ENCODE peak calls at places on chromosomes 16 and 17, in nine cellular contexts. B is left lung; H is natural killer cell treated with Interleukin-12 subunit alpha and Interleukin-12 subunit beta and Interleukin-15 and Interleukin-18, amount 100 ng/mL, for 72 hours; A is cardiac fibroblast; R is cardiac muscle cell; S is iris pigment epithelial cell; K is colonic mucosa; X is ecto neural progenitor cell; I is CD8-positive, alpha-beta memory T cell. N is an unnamed sample.

GRCh38 chr16:537415-538335 is 10.2 kb downstream of the CAPN15 start:
- DNase-seq in B (no peak), H (no peak), A (no peak), R (no peak), S (no peak), K (no peak), X (no peak), I (no peak), N (no peak)

GRCh38 chr16:66402166-66402565 is 24.9 kb upstream of the BEAN1 start:
- DNase-seq in B (no peak), H (no peak), A (no peak), R (no peak), S (no peak), K (no peak), X (no peak), I (no peak), N (no peak)

GRCh38 chr17:69864531-69864930 is 210.5 kb upstream of the KCNJ16 start:
- DNase-seq in B (no peak), H (no peak), A (no peak), R (no peak), S (no peak), K (no peak), X (no peak), I (no peak), N (no peak)

GRCh38 chr17:76458580-76459490 is 5.9 kb upstream of the UBE2O start:
- DNase-seq in B (no peak), H (no peak), A (peak; percentile 74), R (peak; percentile 69), S (peak; percentile 70), K (peak; percentile 56), X (peak; percentile 87), I (no peak), N (peak; percentile 46)

GRCh38 chr16:59597269-59597668 is 863.2 kb upstream of the GOT2 start:
- DNase-seq in B (no peak), H (no peak), A (no peak), R (peak; percentile 5), S (peak; percentile 31), K (no peak), X (no peak), I (no peak), N (no peak)

GRCh38 chr16:49350265-49351103 is 23.1 kb upstream of the C16orf78 start:
- DNase-seq in B (no peak), H (no peak), A (peak; percentile 54), R (peak; percentile 56), S (peak; percentile 41), K (peak; percentile 75), X (peak; percentile 81), I (no peak), N (no peak)

GRCh38 chr16:56732832-56733231 is 2.9 kb downstream of the NUP93 start:
- DNase-seq in B (no peak), H (peak; percentile 68), A (no peak), R (no peak), S (no peak), K (no peak), X (no peak), I (no peak), N (no peak)

GRCh38 chr16:3920206-3920605 is 39.7 kb upstream of the CREBBP start:
- DNase-seq in B (no peak), H (no peak), A (no peak), R (no peak), S (no peak), K (no peak), X (no peak), I (no peak), N (no peak)

GRCh38 chr17:6551909-6552768 is 4.2 kb downstream of the PITPNM3 start:
- DNase-seq in B (peak; percentile 83), H (no peak), A (peak; percentile 30), R (no peak), S (no peak), K (peak; percentile 90), X (no peak), I (no peak), N (no peak)

GRCh38 chr16:69482410-69482951 is 58.1 kb downstream of the CYB5B start:
- DNase-seq in B (no peak), H (no peak), A (peak; percentile 97), R (peak; percentile 93), S (peak; percentile 13), K (peak; percentile 28), X (no peak), I (no peak), N (no peak)

GRCh38 chr16:15879255-15879804 is 9.1 kb downstream of the CEP20 start:
- DNase-seq in B (no peak), H (no peak), A (peak; percentile 84), R (peak; percentile 82), S (peak; percentile 97), K (no peak), X (no peak), I (no peak), N (no peak)

GRCh38 chr17:63646492-63646815 is 24.2 kb downstream of the MAP3K3 start:
- DNase-seq in B (no peak), H (no peak), A (no peak), R (no peak), S (no peak), K (no peak), X (no peak), I (no peak), N (peak; percentile 60)

GRCh38 chr16:10770907-10771306 is 27.3 kb downstream of the NUBP1 start:
- DNase-seq in B (no peak), H (no peak), A (peak; percentile 36), R (peak; percentile 42), S (peak; percentile 43), K (no peak), X (no peak), I (no peak), N (no peak)

GRCh38 chr16:29893553-29893952 is 5.8 kb downstream of the SEZ6L2 start:
- DNase-seq in B (no peak), H (no peak), A (no peak), R (no peak), S (no peak), K (no peak), X (no peak), I (no peak), N (no peak)

GRCh38 chr16:59179446-59180082 is 445.4 kb upstream of the GOT2 start:
- DNase-seq in B (no peak), H (no peak), A (no peak), R (no peak), S (peak; percentile 2), K (no peak), X (no peak), I (no peak), N (no peak)

GRCh38 chr16:7513429-7513828 is 180.8 kb downstream of the RBFOX1 start:
- DNase-seq in B (no peak), H (no peak), A (no peak), R (no peak), S (no peak), K (no peak), X (no peak), I (no peak), N (no peak)

GRCh38 chr17:69900101-69900500 is 174.9 kb upstream of the KCNJ16 start:
- DNase-seq in B (no peak), H (no peak), A (no peak), R (no peak), S (no peak), K (no peak), X (no peak), I (no peak), N (no peak)

GRCh38 chr16:89319883-89320716 is 102.6 kb downstream of the ZNF778 start:
- DNase-seq in B (peak; percentile 75), H (peak; percentile 75), A (peak; percentile 73), R (peak; percentile 71), S (peak; percentile 85), K (no peak), X (peak; percentile 59), I (no peak), N (no peak)

GRCh38 chr16:391885-392335 is 5.1 kb upstream of the NME4 start:
- DNase-seq in B (peak; percentile 84), H (peak; percentile 93), A (peak; percentile 71), R (peak; percentile 75), S (peak; percentile 80), K (peak; percentile 69), X (peak; percentile 79), I (peak; percentile 87), N (peak; percentile 68)

GRCh38 chr16:86457621-86458456 is 52.5 kb upstream of the FOXF1 start:
- DNase-seq in B (no peak), H (no peak), A (peak; percentile 21), R (peak; percentile 18), S (peak; percentile 77), K (no peak), X (no peak), I (no peak), N (no peak)

GRCh38 chr17:50372708-50373556 is at the start of the genes EME1 and MRPL27:
- DNase-seq in B (peak; percentile 93), H (peak; percentile 88), A (peak; percentile 83), R (peak; percentile 83), S (peak; percentile 80), K (peak; percentile 92), X (peak; percentile 93), I (peak; percentile 89), N (peak; percentile 90)

GRCh38 chr16:8768701-8769100 is 28.7 kb downstream of the TMEM186 start:
- DNase-seq in B (no peak), H (no peak), A (no peak), R (no peak), S (no peak), K (no peak), X (peak; percentile 68), I (no peak), N (no peak)

GRCh38 chr17:17565471-17566365 is 25.8 kb downstream of the PEMT start:
- DNase-seq in B (no peak), H (no peak), A (peak; percentile 51), R (no peak), S (no peak), K (no peak), X (no peak), I (no peak), N (no peak)

GRCh38 chr17:67390646-67391480 is 13.8 kb downstream of the PITPNC1 start:
- DNase-seq in B (no peak), H (peak; percentile 91), A (peak; percentile 86), R (peak; percentile 81), S (peak; percentile 93), K (no peak), X (no peak), I (peak; percentile 82), N (no peak)

GRCh38 chr17:68511254-68511670 is 968 bp upstream of the PRKAR1A start:
- DNase-seq in B (no peak), H (no peak), A (no peak), R (no peak), S (peak; percentile 51), K (peak; percentile 62), X (no peak), I (no peak), N (no peak)

GRCh38 chr16:19472487-19472886 is 49.4 kb downstream of the GDE1 start:
- DNase-seq in B (no peak), H (no peak), A (no peak), R (no peak), S (no peak), K (no peak), X (no peak), I (no peak), N (no peak)